ENCODE peak calls at places on chromosomes 3 and 15, in four cellular contexts. H is HepG2, K is HCT116, G is K562. N is an unnamed sample.

GRCh38 chr15:86645861-86646393 is 566.3 kb downstream of the AGBL1 start:
- DNase-seq in K (no peak), G (no peak), H (no peak), N (no peak)

GRCh38 chr15:71651750-71652186 is 158.6 kb upstream of the NR2E3 start:
- DNase-seq in H (peak), G (no peak), K (peak), N (peak)

GRCh38 chr3:53150247-53151085 is 10.5 kb upstream of the PRKCD start:
- DNase-seq in G (no peak), K (peak), H (no peak), N (no peak)

GRCh38 chr3:149385617-149386298 is 8.3 kb upstream of the TM4SF1 start:
- DNase-seq in K (no peak), G (no peak), H (peak), N (no peak)

GRCh38 chr3:23217872-23218554 is 14.9 kb downstream of the UBE2E2 start:
- DNase-seq in H (no peak), K (no peak), G (no peak), N (no peak)

GRCh38 chr3:111073186-111073585 is 1.6 kb downstream of the NECTIN3 start:
- DNase-seq in H (no peak), G (no peak), K (no peak), N (no peak)

GRCh38 chr15:48861813-48862431 is 16.0 kb upstream of the EID1 start:
- DNase-seq in H (peak), K (peak), G (peak), N (no peak)

GRCh38 chr3:159189994-159190669 is 388.3 kb downstream of the MFSD1 start:
- DNase-seq in G (no peak), H (no peak), K (no peak), N (no peak)

GRCh38 chr3:76198086-76198485 is 412.7 kb upstream of the ZNF717 start:
- DNase-seq in G (no peak), H (no peak), K (no peak), N (no peak)

GRCh38 chr3:37321863-37322262 is 147.5 kb upstream of the LRRFIP2 start:
- DNase-seq in H (no peak), G (no peak), K (no peak), N (no peak)

GRCh38 chr3:24595801-24596200 is 101.2 kb upstream of the THRB start:
- DNase-seq in K (no peak), G (no peak), H (no peak), N (no peak)

GRCh38 chr15:62932436-62932835 is 110.1 kb upstream of the TPM1 start:
- DNase-seq in K (no peak), G (no peak), H (no peak), N (no peak)

GRCh38 chr15:54082836-54083492 is 104.7 kb downstream of the UNC13C start:
- DNase-seq in H (peak), K (no peak), G (peak), N (peak)

GRCh38 chr3:127092776-127093175 is 100.2 kb upstream of the PRR23E start:
- DNase-seq in H (no peak), G (no peak), K (no peak), N (no peak)

GRCh38 chr3:133840055-133840737 is 34.6 kb downstream of the SRPRB start:
- DNase-seq in K (no peak), G (no peak), H (no peak), N (no peak)

GRCh38 chr15:27764339-27764738 is 334.8 kb downstream of the OCA2 start:
- DNase-seq in G (no peak), H (no peak), K (no peak), N (no peak)

GRCh38 chr3:30630238-30631030 is 24.0 kb downstream of the TGFBR2 start:
- DNase-seq in K (no peak), H (no peak), G (no peak), N (no peak)

GRCh38 chr3:177615015-177615414 is 417.7 kb upstream of the TBL1XR1 start:
- DNase-seq in G (peak), H (peak), K (no peak), N (no peak)

GRCh38 chr15:65937046-65937445 is 67.8 kb downstream of the RAB11A start:
- DNase-seq in G (no peak), H (no peak), K (no peak), N (no peak)

GRCh38 chr3:168511428-168512014 is 415.8 kb upstream of the GOLIM4 start:
- DNase-seq in H (no peak), G (no peak), K (no peak), N (peak)

GRCh38 chr15:72184165-72184811 is 13.3 kb downstream of the GRAMD2A start:
- DNase-seq in K (peak), G (no peak), H (peak), N (no peak)

GRCh38 chr3:82643948-82644347 is 882.5 kb upstream of the GBE1 start:
- DNase-seq in G (no peak), K (no peak), H (peak), N (no peak)

GRCh38 chr3:147757919-147758318 is 348.8 kb downstream of the ZIC1 start:
- DNase-seq in H (no peak), G (no peak), K (no peak), N (no peak)

GRCh38 chr3:42664443-42664814 is 10.9 kb downstream of the ZBTB47 start:
- DNase-seq in H (no peak), K (no peak), G (no peak), N (no peak)

DNA sequence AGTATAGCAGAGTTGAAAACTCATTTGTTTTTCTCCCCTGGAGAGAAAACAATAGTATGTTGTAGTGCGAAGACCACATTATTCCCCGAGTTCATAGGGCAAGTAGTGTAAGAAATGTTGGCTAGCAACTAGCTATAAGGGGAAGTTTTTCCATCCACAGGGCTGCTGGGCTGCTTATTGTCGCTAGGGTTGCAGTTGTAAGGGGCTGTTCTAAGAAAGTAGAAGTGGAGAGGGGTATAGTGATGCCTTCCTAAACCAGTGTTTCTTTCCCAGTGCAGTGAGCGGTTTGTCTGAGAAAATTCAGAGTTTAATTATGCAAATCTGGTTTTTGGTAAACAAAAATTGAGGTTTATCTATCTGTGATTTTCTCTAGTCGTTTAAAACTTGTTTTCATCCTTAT is 153.9 kb upstream of the AZI2 start:
- DNase-seq in H (no peak), G (no peak), K (no peak), N (no peak)
- H3K4me3 ChIP-seq in H (no peak), G (no peak), K (no peak), N (no peak)

GRCh38 chr15:100704281-100705055 is 102.1 kb downstream of the ASB7 start:
- DNase-seq in H (no peak), G (no peak), K (no peak), N (no peak)
- TF ChIP-seq TCF7L2 in H (no peak), G (no peak), K (no peak), N (no peak)

GRCh38 chr15:90402806-90403205 is 14.8 kb downstream of the IQGAP1 start:
- DNase-seq in H (no peak), G (no peak), K (no peak), N (no peak)

GRCh38 chr15:90400005-90400758 is 12.1 kb downstream of the IQGAP1 start:
- DNase-seq in K (no peak), H (peak), G (no peak), N (no peak)

GRCh38 chr15:90401499-90401898 is 13.5 kb downstream of the IQGAP1 start:
- DNase-seq in H (no peak), K (no peak), G (no peak), N (no peak)

GRCh38 chr15:90402230-90402629 is 14.2 kb downstream of the IQGAP1 start:
- DNase-seq in K (peak), H (peak), G (no peak), N (peak)

DNA sequence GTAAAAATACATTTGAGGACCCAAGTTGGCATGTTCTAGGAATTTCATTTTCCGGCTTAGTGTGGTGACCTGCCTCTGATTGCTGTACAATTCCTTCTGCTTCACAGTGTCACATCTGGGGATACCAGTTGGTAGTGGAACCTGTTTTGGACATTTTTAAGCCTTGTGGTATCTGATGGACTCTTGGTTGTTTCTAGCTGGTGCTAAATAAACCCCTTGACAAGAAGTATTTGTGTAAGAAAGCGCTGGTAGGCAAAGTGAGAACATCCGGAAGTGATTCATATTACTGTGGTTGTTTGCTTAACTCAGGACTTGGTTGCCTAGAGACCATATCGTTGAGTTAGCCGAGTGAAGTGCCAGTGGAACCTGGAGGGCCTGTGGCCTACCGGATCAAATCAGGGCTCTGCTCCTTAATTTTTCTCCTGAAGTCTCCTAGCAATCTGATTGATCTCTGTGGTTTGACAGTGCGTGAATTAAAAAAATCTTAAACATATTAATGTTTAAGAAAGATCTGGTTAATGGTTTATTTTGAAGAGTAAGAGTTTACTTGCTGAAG is 12.8 kb downstream of the IQGAP1 start:
- DNase-seq in G (peak), K (peak), H (peak), N (peak)
- H3K27ac ChIP-seq in G (peak), K (peak), H (peak), N (peak)

GRCh38 chr15:77002436-77002835 is 7.5 kb downstream of the PSTPIP1 start:
- DNase-seq in K (no peak), G (no peak), H (no peak), N (no peak)
- H3K4me3 ChIP-seq in K (no peak), G (no peak), H (no peak), N (no peak)

N was measured in Panc1.